ENCODE peak calls at places on chromosome 16, in four cellular contexts. One of them, this sample, is unnamed.

GRCh38 chr16:66299349-66299748 is 67.1 kb upstream of the CDH5 start:
- DNase-seq in mesendoderm: no peak
- DNase-seq in endodermal cell: no peak
- DNase-seq in GM23248: no peak
- DNase-seq in this sample: no peak

GRCh38 chr16:75096730-75097129 is 19.9 kb downstream of the LDHD start:
- DNase-seq in mesendoderm: peak; percentile 90
- DNase-seq in endodermal cell: peak; percentile 91
- DNase-seq in GM23248: no peak
- DNase-seq in this sample: peak; percentile 88

GRCh38 chr16:20611350-20611902 is 35.3 kb upstream of the ACSM2B start:
- DNase-seq in mesendoderm: no peak
- DNase-seq in endodermal cell: no peak
- DNase-seq in GM23248: no peak
- DNase-seq in this sample: no peak

GRCh38 chr16:84197487-84198128 is 6.7 kb downstream of the ADAD2 start:
- DNase-seq in mesendoderm: no peak
- DNase-seq in endodermal cell: no peak
- DNase-seq in GM23248: no peak
- DNase-seq in this sample: no peak

GRCh38 chr16:35598696-35599332 is 2139.4 kb downstream of the TP53TG3F start:
- DNase-seq in mesendoderm: no peak
- DNase-seq in endodermal cell: no peak
- DNase-seq in GM23248: no peak
- DNase-seq in this sample: no peak

GRCh38 chr16:118857-119256 is 19.6 kb downstream of the NPRL3 start:
- DNase-seq in mesendoderm: no peak
- DNase-seq in endodermal cell: no peak
- DNase-seq in GM23248: no peak
- DNase-seq in this sample: no peak

GRCh38 chr16:73002836-73003235 is 45.1 kb downstream of the ZFHX3 start:
- DNase-seq in mesendoderm: no peak
- DNase-seq in endodermal cell: no peak
- DNase-seq in GM23248: no peak
- DNase-seq in this sample: no peak

GRCh38 chr16:70151391-70151790 is 22.2 kb upstream of the CLEC18C start:
- DNase-seq in mesendoderm: no peak
- DNase-seq in endodermal cell: no peak
- DNase-seq in GM23248: no peak
- DNase-seq in this sample: no peak

GRCh38 chr16:8859913-8860881 is 8.6 kb downstream of the CARHSP1 start:
- DNase-seq in mesendoderm: no peak
- DNase-seq in endodermal cell: no peak
- DNase-seq in GM23248: peak; percentile 47
- DNase-seq in this sample: no peak

GRCh38 chr16:51243836-51244483 is 92.9 kb upstream of the SALL1 start:
- DNase-seq in mesendoderm: peak; percentile 32
- DNase-seq in endodermal cell: no peak
- DNase-seq in GM23248: no peak
- DNase-seq in this sample: no peak

GRCh38 chr16:50668368-50669008 is 12.6 kb downstream of the SNX20 start:
- DNase-seq in mesendoderm: no peak
- DNase-seq in endodermal cell: no peak
- DNase-seq in GM23248: no peak
- DNase-seq in this sample: no peak

GRCh38 chr16:1526608-1527555 is 6.6 kb upstream of the TMEM204 start:
- DNase-seq in mesendoderm: no peak
- DNase-seq in endodermal cell: no peak
- DNase-seq in GM23248: no peak
- DNase-seq in this sample: no peak

GRCh38 chr16:424033-424622 is 1.3 kb upstream of the RAB11FIP3 start:
- DNase-seq in mesendoderm: no peak
- DNase-seq in endodermal cell: no peak
- DNase-seq in GM23248: peak; percentile 99
- DNase-seq in this sample: no peak

GRCh38 chr16:81094771-81095251 is 1.4 kb downstream of the GCSH start:
- DNase-seq in mesendoderm: no peak
- DNase-seq in endodermal cell: no peak
- DNase-seq in GM23248: peak; percentile 52
- DNase-seq in this sample: no peak

GRCh38 chr16:13480801-13481200 is 439.2 kb upstream of the ERCC4 start:
- DNase-seq in mesendoderm: no peak
- DNase-seq in endodermal cell: no peak
- DNase-seq in GM23248: no peak
- DNase-seq in this sample: no peak

GRCh38 chr16:75244225-75244792 is 7.1 kb downstream of the BCAR1 start:
- DNase-seq in mesendoderm: no peak
- DNase-seq in endodermal cell: no peak
- DNase-seq in GM23248: peak; percentile 70
- DNase-seq in this sample: no peak

DNA sequence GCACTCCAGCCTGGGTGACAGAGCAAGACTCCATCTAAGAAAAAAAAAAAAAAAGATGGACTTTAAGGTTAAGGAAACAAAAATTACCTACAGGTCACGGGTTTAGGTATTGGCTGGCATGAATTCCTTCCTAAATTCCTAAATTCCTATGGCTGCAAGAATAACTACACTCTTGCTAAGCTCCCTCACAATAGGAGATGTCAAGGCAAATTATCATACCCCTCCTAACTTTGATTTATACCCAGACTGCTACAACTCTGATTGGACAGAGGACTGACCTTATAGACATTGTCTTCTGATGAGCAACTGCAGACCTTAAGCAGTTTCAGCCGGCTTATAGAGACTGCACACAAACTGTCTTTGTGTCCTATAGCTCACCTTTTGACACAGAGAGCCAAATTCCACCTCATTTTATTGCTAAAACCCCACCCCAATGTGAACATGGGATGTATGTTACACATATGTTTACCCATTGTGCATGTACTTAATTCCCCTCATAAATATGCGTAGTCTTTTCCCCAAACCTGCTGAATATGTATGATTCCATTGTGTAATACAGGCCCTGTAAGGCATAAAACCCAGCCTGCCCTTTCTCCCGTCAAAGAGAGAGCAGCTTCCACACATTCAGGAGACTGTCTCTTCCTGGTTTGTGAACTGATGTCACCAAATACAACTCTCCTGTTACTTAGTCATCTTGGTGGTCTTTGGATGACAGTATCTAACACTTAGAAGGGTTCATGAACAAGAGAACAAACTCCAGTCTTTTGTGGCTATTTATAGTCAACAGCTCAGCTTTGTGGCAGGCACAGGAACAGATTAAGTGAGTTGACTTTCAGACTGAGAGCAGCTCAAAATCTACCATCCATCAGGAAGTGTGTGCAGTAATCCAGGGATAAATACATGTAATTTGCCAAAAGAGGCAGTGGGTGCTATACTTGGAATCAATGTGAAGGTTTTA is 24.8 kb upstream of the TMC7 start:
- DNase-seq in mesendoderm: no peak
- DNase-seq in endodermal cell: no peak
- DNase-seq in GM23248: peak; percentile 30
- DNase-seq in this sample: no peak
- H3K9ac ChIP-seq in mesendoderm: no peak overlapping the region
- H3K9ac ChIP-seq in endodermal cell: no peak overlapping the region
- H3K9ac ChIP-seq in GM23248: no peak overlapping the region
- H3K9ac ChIP-seq in this sample: no peak overlapping the region

GRCh38 chr16:3671424-3671823 is 16.9 kb downstream of the DNASE1 start:
- DNase-seq in mesendoderm: no peak
- DNase-seq in endodermal cell: no peak
- DNase-seq in GM23248: no peak
- DNase-seq in this sample: no peak
- H3K9ac ChIP-seq in mesendoderm: no peak overlapping the region
- H3K9ac ChIP-seq in endodermal cell: no peak overlapping the region
- H3K9ac ChIP-seq in GM23248: no peak overlapping the region
- H3K9ac ChIP-seq in this sample: no peak overlapping the region

DNA sequence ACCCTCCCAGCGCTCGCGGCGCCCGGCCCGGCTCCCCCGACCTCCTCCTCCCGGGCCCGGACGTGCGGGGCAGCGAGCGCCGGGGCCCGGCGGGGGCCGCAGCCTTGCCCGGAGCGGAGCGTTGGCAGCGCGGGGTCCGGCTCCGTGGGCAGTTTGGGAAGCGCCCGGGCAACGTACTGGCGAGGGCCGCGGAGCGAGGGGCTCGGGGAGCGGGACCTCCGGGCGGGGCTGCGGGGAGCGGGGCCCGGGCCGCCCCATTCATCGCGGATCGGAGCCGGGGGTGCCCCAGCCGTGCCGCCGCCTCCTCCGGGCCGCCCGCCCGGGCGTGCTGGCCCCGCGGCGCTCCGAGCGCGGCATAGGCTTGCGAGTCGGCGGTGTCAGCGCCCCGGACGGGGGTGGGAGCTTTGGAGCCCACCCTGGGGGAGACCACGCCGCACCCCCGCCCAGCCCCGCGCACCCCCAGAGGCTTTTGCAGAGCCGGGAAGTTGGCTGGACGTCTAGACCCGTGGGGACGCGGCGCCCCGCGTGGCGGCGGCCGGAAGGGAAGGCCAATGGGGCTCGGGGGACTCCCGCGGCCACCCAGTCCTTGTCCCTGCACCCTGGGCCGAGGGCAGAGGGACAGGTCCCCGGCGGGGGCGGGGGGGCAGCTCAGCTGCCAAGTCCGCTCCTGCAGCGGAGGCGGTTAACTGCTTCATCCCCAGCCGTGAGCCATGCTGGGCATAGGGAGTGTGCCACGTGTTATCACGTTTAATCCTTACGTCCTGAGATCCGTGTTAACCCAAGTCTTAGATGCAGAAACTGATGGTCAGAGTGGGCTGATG is 852 bp downstream of the ZNF469 start:
- DNase-seq in mesendoderm: no peak
- DNase-seq in endodermal cell: peak; percentile 72
- DNase-seq in GM23248: peak; percentile 76
- DNase-seq in this sample: no peak
- H3K9ac ChIP-seq in mesendoderm: no peak overlapping the region
- H3K9ac ChIP-seq in endodermal cell: no peak overlapping the region
- H3K9ac ChIP-seq in GM23248: peak overlapping the region; percentile 83
- H3K9ac ChIP-seq in this sample: no peak overlapping the region

GRCh38 chr16:57637424-57637823 is 9.0 kb downstream of the ADGRG1 start:
- DNase-seq in mesendoderm: no peak
- DNase-seq in endodermal cell: no peak
- DNase-seq in GM23248: no peak
- DNase-seq in this sample: no peak

GRCh38 chr16:57639172-57639571 is 10.7 kb downstream of the ADGRG1 start:
- DNase-seq in mesendoderm: peak; percentile 89
- DNase-seq in endodermal cell: peak; percentile 85
- DNase-seq in GM23248: no peak
- DNase-seq in this sample: peak; percentile 78

GRCh38 chr16:57638381-57638780 is 10.0 kb downstream of the ADGRG1 start:
- DNase-seq in mesendoderm: no peak
- DNase-seq in endodermal cell: no peak
- DNase-seq in GM23248: no peak
- DNase-seq in this sample: no peak

GRCh38 chr16:57637020-57637419 is 8.6 kb downstream of the ADGRG1 start:
- DNase-seq in mesendoderm: no peak
- DNase-seq in endodermal cell: no peak
- DNase-seq in GM23248: peak; percentile 47
- DNase-seq in this sample: no peak

DNA sequence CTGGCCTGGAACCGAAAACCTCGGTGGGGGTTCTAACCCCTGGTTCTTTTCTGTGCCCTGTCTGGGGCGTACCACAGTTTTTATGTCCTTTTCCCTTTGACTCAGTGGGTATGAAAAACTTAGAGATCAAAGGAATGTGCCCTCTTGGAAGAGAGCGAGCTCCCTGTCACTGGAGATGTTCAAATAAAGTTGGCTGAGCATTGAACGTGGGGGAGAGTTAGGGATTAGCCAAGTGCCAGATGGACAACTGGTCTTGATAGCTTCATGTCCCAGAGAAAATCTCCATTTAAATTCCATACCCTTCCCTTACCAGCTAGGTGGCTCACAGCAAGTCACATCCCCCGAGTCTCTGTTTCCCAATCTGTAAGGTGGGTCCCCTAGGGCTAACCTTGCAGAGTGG is 9.5 kb downstream of the ADGRG1 start:
- DNase-seq in mesendoderm: no peak
- DNase-seq in endodermal cell: no peak
- DNase-seq in GM23248: no peak
- DNase-seq in this sample: no peak
- H3K9ac ChIP-seq in mesendoderm: no peak overlapping the region
- H3K9ac ChIP-seq in endodermal cell: no peak overlapping the region
- H3K9ac ChIP-seq in GM23248: no peak overlapping the region
- H3K9ac ChIP-seq in this sample: no peak overlapping the region

DNA sequence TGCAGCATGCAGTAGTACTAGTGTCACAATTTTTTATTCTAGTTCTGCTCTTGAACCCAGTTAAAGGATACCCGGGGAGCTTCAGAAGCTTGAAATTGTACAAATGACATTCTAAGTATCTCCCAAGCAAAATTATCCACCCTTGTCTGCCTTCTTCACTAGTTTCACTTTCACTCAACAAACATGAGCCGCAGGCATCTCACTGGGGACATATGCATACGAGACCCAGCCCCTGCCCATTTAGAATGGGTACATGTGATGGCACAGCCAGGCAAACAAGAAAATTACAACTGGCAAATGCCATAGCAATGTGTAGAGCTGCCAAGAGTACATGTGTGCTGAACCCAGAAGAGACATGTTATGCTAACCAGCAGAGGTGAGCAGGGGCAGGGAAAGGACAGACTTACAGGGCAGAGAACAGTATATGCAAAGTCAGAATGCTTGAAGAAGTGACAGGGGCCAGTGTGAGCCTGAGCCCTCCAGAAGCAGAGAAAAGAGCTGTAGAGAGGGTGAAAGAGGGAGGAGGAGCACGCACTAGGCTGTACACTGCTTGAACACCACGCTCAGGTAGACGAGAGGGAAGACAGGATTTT is 8.3 kb downstream of the GINS2 start:
- DNase-seq in mesendoderm: no peak
- DNase-seq in endodermal cell: no peak
- DNase-seq in GM23248: no peak
- DNase-seq in this sample: no peak
- H3K9ac ChIP-seq in mesendoderm: no peak overlapping the region
- H3K9ac ChIP-seq in endodermal cell: no peak overlapping the region
- H3K9ac ChIP-seq in GM23248: no peak overlapping the region
- H3K9ac ChIP-seq in this sample: no peak overlapping the region

DNA sequence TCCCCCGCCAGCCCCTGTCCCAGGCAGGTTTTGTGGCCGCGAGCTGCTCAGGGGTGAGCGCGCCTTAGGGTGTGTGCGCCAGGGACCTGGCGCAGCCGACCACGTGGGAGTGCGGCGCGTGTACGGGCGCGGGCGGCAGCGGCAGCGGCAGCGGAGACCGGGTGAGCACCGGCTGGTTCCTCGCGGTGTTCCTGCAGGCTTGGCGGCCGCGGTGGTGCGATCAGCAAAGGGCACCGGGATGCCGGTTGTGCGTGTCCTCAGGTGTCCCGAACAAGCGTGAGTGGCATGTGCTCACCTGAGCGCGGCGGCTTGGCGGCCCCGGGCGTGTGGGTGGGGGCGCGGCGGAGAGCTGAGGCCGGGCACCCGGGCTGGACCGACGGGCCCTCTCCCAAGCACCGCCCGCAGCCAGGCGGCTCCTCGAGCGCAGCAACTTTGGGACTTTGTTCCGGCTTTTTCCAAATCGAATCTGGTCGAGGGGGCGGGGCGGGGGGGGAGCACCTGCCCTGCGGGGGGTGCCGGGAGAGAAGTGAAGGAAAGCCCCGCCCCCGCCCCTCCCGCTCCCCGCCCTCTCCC is 331 bp upstream of the HSD11B2 start:
- DNase-seq in mesendoderm: no peak
- DNase-seq in endodermal cell: no peak
- DNase-seq in GM23248: peak; percentile 41
- DNase-seq in this sample: no peak
- H3K9ac ChIP-seq in mesendoderm: peak overlapping the region; percentile 72
- H3K9ac ChIP-seq in endodermal cell: peak overlapping the region; percentile 15
- H3K9ac ChIP-seq in GM23248: no peak overlapping the region
- H3K9ac ChIP-seq in this sample: peak overlapping the region; percentile 11

This sample was measured in H9.